ENCODE peak calls at places on chromosomes 16 and 17, in eight cellular contexts. C, E, F, U, O, H, A and V are unnamed samples.

GRCh38 chr16:4093495-4094137 is 22.6 kb downstream of the ADCY9 start:
- DNase-seq in C (no peak), E (no peak), F (peak; percentile 4), U (no peak), O (no peak), H (no peak), A (no peak), V (no peak)

GRCh38 chr16:49858200-49859129 is 2.6 kb upstream of the ZNF423 start:
- DNase-seq in C (no peak), E (no peak), F (no peak), U (no peak), O (no peak), H (peak; percentile 82), A (no peak), V (no peak)

GRCh38 chr17:78330570-78331224 is 29.2 kb downstream of the SOCS3 start:
- DNase-seq in C (peak; percentile 67), E (no peak), F (no peak), U (no peak), O (no peak), H (peak; percentile 29), A (no peak), V (no peak)

GRCh38 chr16:27424772-27425498 is 23.0 kb downstream of the IL21R start:
- DNase-seq in C (no peak), E (no peak), F (peak; percentile 40), U (no peak), O (peak; percentile 47), H (no peak), A (no peak), V (no peak)

GRCh38 chr16:56967733-56968132 is 6.0 kb downstream of the CETP start:
- DNase-seq in C (no peak), E (no peak), F (no peak), U (no peak), O (no peak), H (no peak), A (peak; percentile 86), V (no peak)

GRCh38 chr17:12928736-12929135 is 89.1 kb downstream of the ELAC2 start:
- DNase-seq in C (no peak), E (no peak), F (no peak), U (no peak), O (peak; percentile 87), H (no peak), A (peak; percentile 29), V (no peak)

GRCh38 chr16:66476328-66477027 is 49.4 kb downstream of the BEAN1 start:
- DNase-seq in C (no peak), E (no peak), F (peak; percentile 82), U (no peak), O (no peak), H (peak; percentile 68), A (no peak), V (peak; percentile 16)

GRCh38 chr17:83195330-83196087 is 116.1 kb downstream of the METRNL start:
- DNase-seq in C (no peak), E (no peak), F (peak; percentile 76), U (peak; percentile 77), O (no peak), H (no peak), A (no peak), V (no peak)

GRCh38 chr16:85902366-85903155 is 3.6 kb downstream of the IRF8 start:
- DNase-seq in C (no peak), E (peak; percentile 92), F (peak; percentile 89), U (peak; percentile 39), O (no peak), H (no peak), A (no peak), V (no peak)

GRCh38 chr17:45981306-45981705 is 17.7 kb upstream of the STH start:
- DNase-seq in C (no peak), E (no peak), F (peak; percentile 41), U (no peak), O (no peak), H (no peak), A (no peak), V (no peak)

GRCh38 chr17:35312790-35313711 is 60.4 kb downstream of the SLFN11 start:
- DNase-seq in C (peak; percentile 37), E (peak; percentile 43), F (peak; percentile 89), U (peak; percentile 37), O (no peak), H (peak; percentile 52), A (peak; percentile 43), V (peak; percentile 50)

GRCh38 chr17:44587339-44587738 is 30.1 kb downstream of the FZD2 start:
- DNase-seq in C (peak; percentile 51), E (no peak), F (no peak), U (peak; percentile 51), O (no peak), H (peak; percentile 33), A (peak; percentile 43), V (no peak)

GRCh38 chr17:63185420-63185819 is 219.4 kb downstream of the TANC2 start:
- DNase-seq in C (no peak), E (no peak), F (no peak), U (no peak), O (no peak), H (no peak), A (no peak), V (no peak)

GRCh38 chr16:78428193-78428592 is 328.7 kb downstream of the WWOX start:
- DNase-seq in C (no peak), E (no peak), F (no peak), U (no peak), O (no peak), H (no peak), A (no peak), V (no peak)

GRCh38 chr17:39927928-39928867 is 666 bp downstream of the LRRC3C start:
- DNase-seq in C (no peak), E (no peak), F (peak; percentile 87), U (peak; percentile 46), O (peak; percentile 93), H (peak; percentile 52), A (peak; percentile 72), V (no peak)

GRCh38 chr17:5557990-5558389 is 26.3 kb downstream of the NLRP1 start:
- DNase-seq in C (no peak), E (no peak), F (no peak), U (no peak), O (peak; percentile 55), H (no peak), A (no peak), V (no peak)

DNA sequence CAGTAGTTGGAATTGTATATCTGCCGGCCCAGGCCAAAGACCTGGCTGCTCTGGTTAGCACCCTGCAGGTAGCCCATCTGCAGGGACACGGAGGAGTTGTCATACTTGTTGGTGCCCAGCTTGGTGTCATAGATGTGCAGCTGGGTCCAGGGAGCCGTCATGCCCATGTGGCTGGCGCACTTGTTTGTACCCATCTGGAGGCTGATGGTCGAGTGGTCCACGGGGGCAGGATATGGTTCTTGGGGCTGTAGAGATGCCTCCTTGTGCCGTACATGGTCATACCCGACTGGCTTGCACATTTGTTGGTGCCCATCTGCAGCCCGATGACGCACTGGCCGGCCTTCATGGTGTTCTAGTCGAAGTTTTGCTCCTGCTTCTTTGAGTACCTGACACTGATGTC is 6.0 kb downstream of the CDH3 start:
- DNase-seq in C (no peak), E (no peak), F (no peak), U (no peak), O (no peak), H (no peak), A (no peak), V (no peak)
- TF ChIP-seq POLR2AphosphoS5 in C (no peak), E (no peak), F (no peak), U (no peak), O (no peak), H (no peak), A (no peak), V (no peak)

GRCh38 chr17:37744961-37745800 is at the start of gene HNF1B:
- DNase-seq in C (no peak), E (no peak), F (peak; percentile 81), U (peak; percentile 75), O (no peak), H (no peak), A (peak; percentile 63), V (no peak)
- TF ChIP-seq CTCF in C (no peak), E (no peak), F (no peak), U (no peak), O (no peak), H (no peak), A (no peak), V (no peak)

DNA sequence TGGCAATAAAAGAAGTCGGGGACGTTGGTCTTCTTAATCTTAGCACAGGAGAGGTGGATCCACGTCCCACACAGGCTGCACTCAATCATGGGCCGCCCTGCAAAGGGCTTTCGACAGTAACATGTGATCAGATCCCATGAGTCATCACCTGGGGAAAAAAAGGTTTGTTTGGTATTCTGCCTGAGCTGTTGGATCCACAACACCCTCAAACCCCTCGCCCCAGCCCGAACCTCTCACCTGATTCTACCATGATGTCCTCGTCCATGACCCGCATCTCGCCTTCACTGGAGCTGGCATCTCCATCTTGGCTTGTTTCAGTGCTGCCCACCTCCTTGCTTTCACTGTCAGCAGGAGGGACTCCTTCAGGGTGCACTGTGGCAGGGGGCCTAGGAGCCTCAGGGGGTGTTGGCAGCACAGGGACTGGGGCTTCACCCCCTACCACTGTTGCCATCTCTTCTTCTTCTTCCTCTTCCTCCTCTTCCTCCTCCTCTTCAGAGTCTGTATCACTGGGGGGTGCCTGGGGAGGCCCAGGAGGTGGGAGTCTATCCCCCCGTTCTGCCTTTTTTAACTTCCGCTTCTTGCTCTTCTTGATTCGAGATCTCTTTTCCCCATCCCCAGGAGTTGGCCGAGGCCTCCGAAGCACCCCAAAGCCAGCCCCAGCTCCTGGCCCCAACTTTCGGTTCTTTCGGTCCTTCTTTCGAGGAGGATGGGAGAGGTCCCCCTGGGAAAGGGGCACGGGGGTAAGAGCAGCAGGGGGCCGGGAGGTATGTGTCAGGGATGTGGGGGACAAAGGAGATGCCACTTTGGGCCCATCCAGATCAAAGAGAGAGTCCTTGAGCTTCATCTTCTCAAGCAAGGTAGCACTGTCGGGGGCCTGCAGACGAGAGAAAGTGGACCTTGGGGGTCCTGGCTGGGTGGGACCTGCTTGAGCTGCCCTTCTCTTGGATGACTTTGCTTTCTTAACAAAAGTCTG is 1.7 kb upstream of the DVL2 start:
- DNase-seq in C (no peak), E (no peak), F (peak; percentile 75), U (no peak), O (no peak), H (no peak), A (no peak), V (no peak)
- H3K4me3 ChIP-seq in C (no peak overlapping the region), E (peak overlapping the region; percentile 84), F (no peak overlapping the region), U (no peak overlapping the region), O (no peak overlapping the region), H (no peak overlapping the region), A (no peak overlapping the region), V (no peak overlapping the region)

DNA sequence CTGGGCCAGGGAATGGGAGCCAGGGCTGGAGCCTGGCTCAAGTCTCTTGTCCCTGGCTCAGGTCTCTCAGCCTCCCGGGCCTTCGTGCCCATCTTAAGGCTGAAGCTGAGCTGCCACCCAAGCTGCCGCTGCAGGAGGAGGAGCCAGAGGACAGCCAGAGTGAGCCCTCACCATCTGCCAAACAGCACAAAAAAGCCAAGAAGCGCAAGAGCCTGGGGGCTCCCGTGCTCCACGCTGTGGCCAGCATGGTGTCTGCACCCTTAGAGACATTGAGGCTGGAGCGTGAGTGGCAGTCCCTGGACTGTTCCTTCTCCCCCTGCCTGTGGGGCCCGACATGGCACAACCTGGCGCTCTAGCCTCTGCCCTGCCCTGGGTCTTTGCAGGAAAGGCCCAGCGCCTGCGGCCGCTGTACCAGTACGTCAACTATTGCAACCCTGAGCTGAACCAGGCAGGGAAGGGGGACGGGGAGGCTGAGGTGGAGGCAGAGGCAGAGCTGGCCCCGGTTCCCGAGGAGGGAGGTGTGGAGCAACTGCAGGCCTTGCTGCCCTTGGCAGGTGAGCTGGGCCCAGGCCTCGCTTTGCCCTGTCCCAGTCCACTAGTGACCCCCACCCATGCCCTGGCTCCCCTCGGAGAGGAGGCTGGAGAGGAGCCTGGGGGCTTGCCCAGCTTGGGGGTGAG is 1.3 kb downstream of the C16orf86 start:
- DNase-seq in C (peak; percentile 77), E (peak; percentile 70), F (peak; percentile 93), U (peak; percentile 88), O (peak; percentile 94), H (peak; percentile 95), A (peak; percentile 96), V (peak; percentile 85)
- TF ChIP-seq POLR2AphosphoS5 in C (peak; percentile 26), E (no peak), F (peak; percentile 77), U (no peak), O (peak; percentile 81), H (no peak), A (no peak), V (peak; percentile 17)